ENCODE peak calls at places on chromosome 12, in four cellular contexts. P is tibial nerve, C is GF-D8, Z is hippocampal formation. B is an unnamed sample.

GRCh38 chr12:57227315-57228115 is 2.0 kb upstream of the SHMT2 start:
- DNase-seq in P (no peak), C (no peak), Z (no peak), B (no peak)

GRCh38 chr12:133129368-133130037 is 571 bp downstream of the ZNF891 start:
- DNase-seq in P (no peak), C (no peak), Z (no peak), B (no peak)

GRCh38 chr12:95942106-95942531 is 295 bp downstream of the CCDC38 start:
- DNase-seq in P (no peak), C (no peak), Z (peak), B (peak)

GRCh38 chr12:15662303-15662980 is 126.7 kb downstream of the EPS8 start:
- DNase-seq in P (no peak), C (no peak), Z (no peak), B (no peak)

GRCh38 chr12:10982244-10982643 is 4.5 kb downstream of the TAS2R50 start:
- DNase-seq in P (no peak), C (no peak), Z (no peak), B (no peak)

GRCh38 chr12:122917508-122918227 is 21.7 kb upstream of the VPS37B start:
- DNase-seq in P (no peak), C (no peak), Z (no peak), B (no peak)

GRCh38 chr12:75660805-75661404 is 149.5 kb upstream of the KRR1 start:
- DNase-seq in P (no peak), C (no peak), Z (no peak), B (no peak)

GRCh38 chr12:99769581-99769980 is 122.0 kb downstream of the GARIN6 start:
- DNase-seq in P (no peak), C (no peak), Z (no peak), B (no peak)

GRCh38 chr12:96208346-96208745 is 14.2 kb downstream of the ELK3 start:
- DNase-seq in P (no peak), C (no peak), Z (no peak), B (no peak)

GRCh38 chr12:50620050-50620974 is 115.5 kb downstream of the DIP2B start:
- DNase-seq in P (no peak), C (no peak), Z (no peak), B (no peak)

GRCh38 chr12:121165316-121165715 is 32.6 kb downstream of the P2RX7 start:
- DNase-seq in P (no peak), C (no peak), Z (no peak), B (no peak)

GRCh38 chr12:34356233-34356987 is 334.1 kb downstream of the ALG10 start:
- DNase-seq in P (no peak), C (no peak), Z (no peak), B (no peak)

GRCh38 chr12:78448692-78449091 is 415.9 kb upstream of the SYT1 start:
- DNase-seq in P (no peak), C (no peak), Z (no peak), B (no peak)

GRCh38 chr12:90090929-90091651 is 382.5 kb upstream of the ATP2B1 start:
- DNase-seq in P (no peak), C (no peak), Z (no peak), B (no peak)

GRCh38 chr12:52515927-52516831 is 4.0 kb downstream of the KRT5 start:
- DNase-seq in P (no peak), C (no peak), Z (no peak), B (no peak)

GRCh38 chr12:81573228-81573627 is 185.9 kb downstream of the PPFIA2 start:
- DNase-seq in P (no peak), C (no peak), Z (no peak), B (no peak)

GRCh38 chr12:121610239-121611149 is 15.8 kb upstream of the ORAI1 start:
- DNase-seq in P (no peak), C (no peak), Z (no peak), B (no peak)

GRCh38 chr12:30047499-30048262 is 263.9 kb upstream of the TMTC1 start:
- DNase-seq in P (no peak), C (no peak), Z (no peak), B (no peak)

GRCh38 chr12:24072302-24072701 is 122.8 kb upstream of the SOX5 start:
- DNase-seq in P (no peak), C (no peak), Z (no peak), B (no peak)

GRCh38 chr12:85996280-85996679 is 122.2 kb downstream of the NTS start:
- DNase-seq in P (no peak), C (no peak), Z (no peak), B (no peak)

GRCh38 chr12:88562846-88563582 is 17.3 kb downstream of the KITLG start:
- DNase-seq in P (no peak), C (no peak), Z (no peak), B (no peak)

GRCh38 chr12:133120385-133121191 is 9.5 kb downstream of the ZNF891 start:
- DNase-seq in P (no peak), C (no peak), Z (no peak), B (no peak)

GRCh38 chr12:63021126-63021525 is 86.2 kb upstream of the PPM1H start:
- DNase-seq in P (no peak), C (peak), Z (no peak), B (peak)

GRCh38 chr12:125674554-125674953 is 609.3 kb downstream of the AACS start:
- DNase-seq in P (no peak), C (no peak), Z (no peak), B (no peak)

GRCh38 chr12:2168808-2169207 is 116.0 kb downstream of the CACNA1C start:
- DNase-seq in P (no peak), C (no peak), Z (no peak), B (no peak)

GRCh38 chr12:91256471-91256870 is 73.9 kb upstream of the DCN start:
- DNase-seq in P (no peak), C (no peak), Z (no peak), B (no peak)

B was measured in AML-193.